ENCODE peak calls at places on chromosomes 16 and 17, in four cellular contexts. Z, Y, U and F are unnamed samples.

GRCh38 chr17:56977673-56978395 is at the start of gene SCPEP1:
- DNase-seq in Z (peak; percentile 81), Y (peak; percentile 87), U (peak; percentile 74), F (peak; percentile 85)

GRCh38 chr17:81422776-81423697 is 27.8 kb downstream of the BAHCC1 start:
- DNase-seq in Z (peak; percentile 75), Y (peak; percentile 74), U (peak; percentile 91), F (peak; percentile 41)

GRCh38 chr16:583815-584591 is 5.9 kb upstream of the RAB40C start:
- DNase-seq in Z (peak; percentile 37), Y (no peak), U (no peak), F (no peak)

GRCh38 chr16:87344931-87345631 is 27.9 kb upstream of the C16orf95 start:
- DNase-seq in Z (peak; percentile 37), Y (peak; percentile 34), U (no peak), F (no peak)

GRCh38 chr17:38428150-38428642 is at the start of gene ARHGAP23:
- DNase-seq in Z (peak; percentile 6), Y (peak; percentile 64), U (peak; percentile 76), F (peak; percentile 79)

GRCh38 chr16:54879681-54880080 is 51.0 kb upstream of the IRX5 start:
- DNase-seq in Z (no peak), Y (no peak), U (no peak), F (no peak)

GRCh38 chr16:77374384-77374783 is 60.5 kb downstream of the ADAMTS18 start:
- DNase-seq in Z (no peak), Y (no peak), U (no peak), F (no peak)

GRCh38 chr16:25048146-25048618 is 33.0 kb upstream of the ARHGAP17 start:
- DNase-seq in Z (no peak), Y (no peak), U (no peak), F (no peak)

GRCh38 chr16:65783709-65784474 is 582.6 kb upstream of the CDH5 start:
- DNase-seq in Z (no peak), Y (no peak), U (no peak), F (no peak)

GRCh38 chr16:24753437-24753836 is 24.0 kb downstream of the TNRC6A start:
- DNase-seq in Z (no peak), Y (no peak), U (no peak), F (no peak)

GRCh38 chr17:59427425-59427921 is 96.0 kb downstream of the YPEL2 start:
- DNase-seq in Z (no peak), Y (no peak), U (peak; percentile 23), F (no peak)
- TF ChIP-seq CTCF in Z (no peak), Y (no peak), U (no peak), F (no peak)

DNA sequence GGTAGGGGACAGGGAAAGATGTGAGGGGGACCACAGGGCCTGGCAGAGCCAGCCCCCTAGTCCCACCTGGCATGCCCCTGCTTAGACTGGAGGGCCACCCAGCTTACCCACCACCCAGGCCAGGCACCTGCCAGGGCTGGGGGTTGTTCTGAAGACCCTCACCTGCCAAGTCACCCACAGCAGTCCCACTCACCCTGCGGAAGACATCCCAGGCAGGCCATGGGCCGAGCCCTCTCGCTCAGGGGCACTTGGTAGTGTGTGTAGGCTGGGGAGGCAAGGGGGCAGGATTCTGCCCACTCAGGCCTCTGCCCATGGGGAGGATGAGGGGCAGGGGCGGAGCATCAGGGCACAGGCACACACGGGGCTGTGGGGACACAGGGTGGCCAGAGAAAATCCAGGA is 4.0 kb downstream of the PLCD3 start:
- DNase-seq in Z (no peak), Y (no peak), U (no peak), F (no peak)
- TF ChIP-seq CTCF in Z (no peak), Y (no peak), U (no peak), F (no peak)

DNA sequence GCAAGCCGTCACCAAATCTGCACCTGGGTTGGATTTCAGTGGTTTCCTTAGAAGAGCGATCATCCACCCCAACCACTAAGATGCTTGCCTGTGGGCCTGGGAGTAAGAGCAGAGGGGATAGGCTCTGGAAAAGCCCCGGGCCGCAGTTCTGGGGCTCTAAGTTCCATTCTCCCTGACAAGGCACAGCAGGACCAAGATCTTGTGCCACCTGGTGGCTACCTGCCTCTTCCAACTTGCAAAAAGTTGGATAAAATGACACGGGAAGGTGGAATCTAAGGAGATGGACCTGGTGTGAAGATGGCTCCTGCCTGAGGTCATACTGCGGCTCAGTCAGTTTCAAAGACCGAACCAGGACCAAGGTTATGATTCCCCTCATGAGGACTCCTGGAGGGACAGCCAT is 42.3 kb downstream of the ABCC12 start:
- DNase-seq in Z (no peak), Y (no peak), U (no peak), F (no peak)
- TF ChIP-seq CTCF in Z (peak; percentile 28), Y (no peak), U (no peak), F (peak; percentile 13)

DNA sequence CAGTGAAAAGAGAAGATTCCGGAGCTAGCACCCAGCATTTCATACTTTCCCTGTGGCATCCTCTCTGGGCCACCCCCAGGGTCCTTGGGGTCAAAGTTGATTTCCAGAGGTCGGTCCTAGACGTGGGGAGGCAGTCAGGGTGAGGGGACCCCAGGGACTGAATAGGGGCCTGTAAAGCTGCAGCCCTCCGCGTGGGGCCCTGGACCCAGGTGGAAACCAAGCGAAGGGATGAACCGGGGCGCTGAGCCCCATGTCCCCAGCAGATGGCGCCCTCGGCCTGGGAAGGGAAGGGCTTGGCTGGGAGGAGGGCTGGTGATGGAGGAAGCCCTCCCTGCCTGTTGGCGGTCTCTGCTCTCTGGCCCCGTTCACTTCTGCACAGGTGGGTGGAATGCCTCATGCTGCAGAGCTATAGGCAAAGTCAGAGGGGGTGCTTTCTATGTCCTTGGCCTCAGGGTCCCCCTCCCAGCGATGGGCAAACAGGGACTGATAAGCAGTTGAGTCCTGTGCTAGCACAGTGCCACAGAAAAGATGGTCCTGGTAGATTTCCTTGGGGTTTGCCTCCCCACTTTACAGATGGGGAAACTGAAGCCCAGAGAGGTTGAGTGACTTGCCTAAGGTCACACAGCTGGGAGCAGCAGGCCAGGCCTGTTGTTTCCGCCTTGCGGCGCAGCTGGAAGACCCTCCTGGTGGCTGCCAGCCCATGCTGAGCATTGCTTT is 163.4 kb upstream of the CIBAR2 start:
- DNase-seq in Z (peak; percentile 74), Y (peak; percentile 77), U (peak; percentile 51), F (peak; percentile 74)
- TF ChIP-seq CTCF in Z (peak; percentile 95), Y (peak; percentile 90), U (peak; percentile 94), F (peak; percentile 97)

GRCh38 chr17:15233022-15233805 is 31.9 kb downstream of the PMP22 start:
- DNase-seq in Z (no peak), Y (no peak), U (peak; percentile 42), F (peak; percentile 70)
- TF ChIP-seq CTCF in Z (peak; percentile 30), Y (peak; percentile 7), U (peak; percentile 37), F (peak; percentile 68)

GRCh38 chr16:62041401-62041800 is 5.2 kb upstream of the CDH8 start:
- DNase-seq in Z (peak; percentile 87), Y (no peak), U (no peak), F (peak; percentile 32)
- TF ChIP-seq CTCF in Z (peak; percentile 79), Y (no peak), U (no peak), F (peak; percentile 36)

DNA sequence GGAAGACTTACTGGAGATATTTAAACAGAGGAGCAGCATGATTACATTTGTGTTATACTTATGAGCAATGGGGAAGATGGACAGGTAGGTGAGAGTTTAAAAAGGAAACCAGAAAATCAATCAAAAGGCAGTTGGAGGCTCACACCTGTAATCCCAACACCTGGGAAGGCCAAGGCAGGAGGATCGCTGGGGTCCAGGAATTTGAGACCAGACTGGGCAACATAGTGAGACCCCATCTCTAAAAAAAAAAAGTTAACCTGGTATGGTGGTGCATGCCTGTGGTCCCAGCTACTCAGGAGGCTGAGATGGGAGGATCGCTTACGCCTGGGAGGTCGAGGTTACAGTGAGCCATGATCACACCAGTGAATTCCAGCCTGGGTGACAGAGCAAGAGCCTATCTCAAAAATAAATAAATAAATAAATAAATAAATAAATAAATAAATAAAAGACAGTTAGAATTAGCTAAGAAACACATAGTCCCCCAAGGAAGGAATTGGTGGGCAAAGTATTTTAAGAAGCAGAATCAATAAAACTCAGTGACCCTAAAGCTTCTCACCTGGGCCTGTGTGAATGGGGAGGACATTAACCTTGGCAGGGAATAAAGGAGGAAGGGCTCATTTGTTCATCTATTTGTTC is 32.3 kb upstream of the TOB1 start:
- DNase-seq in Z (no peak), Y (no peak), U (no peak), F (no peak)
- TF ChIP-seq CTCF in Z (no peak), Y (no peak), U (no peak), F (no peak)